ENCODE peak calls at places on chromosome 7, in ten cellular contexts. B is stimulated activated naive CD8-positive, alpha-beta T cell treated with anti-CD3 and anti-CD28 coated beads, Interleukin-15, Interleukin-2, amounts not matched to agents 100 U/mL and 50 U/mL, for 24 hours; K is HL-60; E is effector CD4-positive, alpha-beta T cell; N is mesothelial cell of epicardium; A is AG08395; H is stimulated activated CD4-positive, alpha-beta T cell treated with anti-CD3 and anti-CD28 coated beads, Interleukin-2, amount 100 ng/mL, for 24 hours; L is NCI-H226; O is IMR-90; Z is ACHN. D is an unnamed sample.
A peak's percentile ranks its signal among the peaks of the same experiment; 100 is the strongest.

GRCh38 chr7:84022686-84023308 is 171.8 kb downstream of the SEMA3A start:
- DNase-seq in A (no peak), O (peak; percentile 37), B (no peak), K (no peak), Z (no peak), H (no peak), N (no peak), L (no peak), E (no peak), D (no peak)

GRCh38 chr7:2438775-2439174 is 35.4 kb downstream of the CHST12 start:
- DNase-seq in H (no peak), O (no peak), N (no peak), A (no peak), B (no peak), E (no peak), K (no peak), Z (no peak), L (no peak), D (no peak)

GRCh38 chr7:70893422-70893821 is 238.5 kb upstream of the GALNT17 start:
- DNase-seq in A (no peak), B (no peak), E (no peak), Z (no peak), N (peak; percentile 21), K (no peak), H (no peak), O (no peak), L (no peak), D (no peak)

GRCh38 chr7:74097937-74098614 is 14.5 kb downstream of the LIMK1 start:
- DNase-seq in E (no peak), H (no peak), O (peak; percentile 96), N (no peak), K (no peak), B (no peak), Z (peak; percentile 30), L (peak; percentile 11), A (peak; percentile 97), D (peak; percentile 53)

GRCh38 chr7:1223196-1224092 is 9.2 kb upstream of the UNCX start:
- DNase-seq in O (no peak), H (no peak), K (peak; percentile 20), B (no peak), A (no peak), Z (peak; percentile 12), E (no peak), L (no peak), N (no peak), D (no peak)

GRCh38 chr7:116955801-116956514 is 2.7 kb downstream of the ST7 start:
- DNase-seq in E (no peak), N (no peak), O (no peak), B (no peak), L (no peak), K (no peak), Z (no peak), H (no peak), A (no peak), D (no peak)

GRCh38 chr7:99312316-99313203 is 13.1 kb upstream of the ARPC1A start:
- DNase-seq in O (peak; percentile 52), H (peak; percentile 79), Z (peak; percentile 80), L (peak; percentile 51), K (peak; percentile 67), A (peak; percentile 75), N (peak; percentile 78), B (peak; percentile 79), E (peak; percentile 69), D (peak; percentile 70)

GRCh38 chr7:28921822-28922221 is 36.3 kb downstream of the TRIL start:
- DNase-seq in O (peak; percentile 68), N (no peak), H (peak; percentile 17), Z (peak; percentile 78), E (peak; percentile 5), B (peak; percentile 14), L (peak; percentile 64), K (peak; percentile 53), A (peak; percentile 73), D (peak; percentile 72)

GRCh38 chr7:121429803-121430202 is 33.7 kb upstream of the FAM3C start:
- DNase-seq in L (no peak), K (no peak), B (no peak), A (no peak), N (no peak), E (no peak), Z (no peak), O (no peak), H (no peak), D (no peak)

GRCh38 chr7:145978769-145979168 is 137.8 kb upstream of the CNTNAP2 start:
- DNase-seq in H (no peak), Z (no peak), K (no peak), B (no peak), N (no peak), E (no peak), L (no peak), A (no peak), O (no peak), D (no peak)

GRCh38 chr7:85261341-85261740 is 74.5 kb upstream of the SEMA3D start:
- DNase-seq in E (no peak), K (no peak), L (peak; percentile 39), A (no peak), H (no peak), O (peak; percentile 55), Z (no peak), N (no peak), B (no peak), D (no peak)

GRCh38 chr7:27032843-27033242 is 63.0 kb downstream of the HOXA1 start:
- DNase-seq in B (no peak), K (no peak), Z (no peak), N (no peak), L (no peak), O (peak; percentile 13), H (no peak), A (peak; percentile 42), E (no peak), D (no peak)

GRCh38 chr7:155296788-155297516 is 726 bp upstream of the INSIG1 start:
- DNase-seq in L (peak; percentile 46), B (peak; percentile 84), Z (peak; percentile 88), H (peak; percentile 81), K (peak; percentile 59), A (peak; percentile 85), O (peak; percentile 81), N (peak; percentile 58), E (peak; percentile 79), D (peak; percentile 79)

GRCh38 chr7:148983220-148984146 is 44.8 kb downstream of the PDIA4 start:
- DNase-seq in E (peak; percentile 79), Z (peak; percentile 87), H (peak; percentile 84), A (peak; percentile 75), L (peak; percentile 50), B (peak; percentile 85), N (peak; percentile 82), O (peak; percentile 78), K (peak; percentile 65), D (peak; percentile 65)

GRCh38 chr7:98981701-98982100 is 103.4 kb downstream of the TRRAP start:
- DNase-seq in O (no peak), E (no peak), B (no peak), L (no peak), K (no peak), Z (no peak), A (no peak), H (no peak), N (no peak), D (no peak)

GRCh38 chr7:46319841-46320240 is 398.8 kb upstream of the IGFBP3 start:
- DNase-seq in N (no peak), Z (no peak), L (no peak), A (no peak), O (peak; percentile 7), B (no peak), H (no peak), E (no peak), K (no peak), D (no peak)

GRCh38 chr7:44738031-44738730 is 10.5 kb upstream of the ZMIZ2 start:
- DNase-seq in E (no peak), N (no peak), O (peak; percentile 11), H (no peak), Z (no peak), K (no peak), L (no peak), A (no peak), B (no peak), D (no peak)

GRCh38 chr7:26186364-26187311 is 13.9 kb downstream of the HNRNPA2B1 start:
- DNase-seq in L (peak; percentile 50), A (no peak), N (no peak), O (no peak), E (no peak), Z (no peak), B (no peak), K (no peak), H (no peak), D (no peak)

GRCh38 chr7:34133983-34134782 is 228.8 kb downstream of the BMPER start:
- DNase-seq in K (peak; percentile 18), L (peak; percentile 70), E (no peak), Z (peak; percentile 70), A (peak; percentile 77), H (peak; percentile 35), B (peak; percentile 30), N (peak; percentile 80), O (peak; percentile 84), D (peak; percentile 63)

GRCh38 chr7:84144935-84145334 is 49.7 kb downstream of the SEMA3A start:
- DNase-seq in A (no peak), H (no peak), E (no peak), Z (no peak), N (no peak), O (no peak), K (no peak), L (no peak), B (no peak), D (no peak)

GRCh38 chr7:115613836-115614235 is 416.7 kb downstream of the TFEC start:
- DNase-seq in K (no peak), O (peak; percentile 74), L (peak; percentile 61), H (no peak), B (no peak), E (no peak), Z (no peak), N (no peak), A (no peak), D (no peak)

D was measured in lung microvascular endothelial cell.